ENCODE peak calls at places on chromosomes 5 and 9, in four cellular contexts. O is aorta, U is HepG2, B is IMR-90. T is an unnamed sample.
A peak's percentile ranks its signal among the peaks of the same experiment; 100 is the strongest.

GRCh38 chr5:39501403-39501802 is 76.6 kb upstream of the DAB2 start:
- DNase-seq in O (peak; percentile 73), U (no peak), B (peak; percentile 90), T (no peak)

GRCh38 chr5:139146809-139147742 is 51.1 kb downstream of the SIL1 start:
- DNase-seq in O (no peak), U (no peak), B (no peak), T (no peak)

GRCh38 chr5:172178301-172179031 is 9.6 kb downstream of the STK10 start:
- DNase-seq in O (no peak), U (no peak), B (no peak), T (no peak)

GRCh38 chr9:79685576-79685975 is 113.8 kb downstream of the TLE4 start:
- DNase-seq in O (no peak), U (no peak), B (peak; percentile 79), T (no peak)

GRCh38 chr9:79446540-79447307 is 125.0 kb upstream of the TLE4 start:
- DNase-seq in O (no peak), U (no peak), B (no peak), T (no peak)

GRCh38 chr5:138635708-138636107 is 60.5 kb upstream of the HSPA9 start:
- DNase-seq in O (no peak), U (no peak), B (no peak), T (no peak)

GRCh38 chr9:34592895-34593601 is 3.5 kb upstream of the CNTFR start:
- DNase-seq in O (peak; percentile 93), U (no peak), B (no peak), T (no peak)

GRCh38 chr5:172180936-172181335 is 7.1 kb downstream of the STK10 start:
- DNase-seq in O (peak; percentile 9), U (no peak), B (no peak), T (no peak)

GRCh38 chr5:181160144-181160754 is 12.9 kb downstream of the OR2V2 start:
- DNase-seq in O (peak; percentile 82), U (no peak), B (peak; percentile 59), T (peak; percentile 73)

GRCh38 chr5:142770650-142771609 is 753 bp downstream of the ARHGAP26 start:
- DNase-seq in O (peak; percentile 86), U (peak; percentile 69), B (no peak), T (peak; percentile 74)

DNA sequence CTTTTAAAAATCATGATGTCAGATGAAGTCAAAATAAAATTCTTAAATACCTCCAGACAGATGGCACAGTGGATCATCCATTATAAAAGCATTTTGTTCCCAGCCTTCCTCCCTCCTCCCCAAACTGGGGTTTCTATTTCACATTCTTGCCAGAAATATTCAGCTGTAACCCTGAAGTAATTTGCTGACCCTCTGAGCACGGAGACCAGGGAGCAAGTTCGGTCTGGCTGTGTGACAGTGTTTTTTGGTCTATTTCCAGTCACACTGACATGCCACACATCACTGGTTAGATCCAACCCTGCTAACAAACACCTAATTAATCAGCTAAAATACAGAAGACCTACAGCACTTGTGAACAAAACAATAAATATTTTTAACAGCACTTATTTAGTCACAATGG is 126.2 kb upstream of the DMRT1 start:
- DNase-seq in O (no peak), U (no peak), B (no peak), T (no peak)
- H3K4me1 ChIP-seq in O (peaks cover 3% of the 10 kb centered on the region), U (peaks cover 99% of the 10 kb centered on the region), B (peaks cover 19% of the 10 kb centered on the region), T (no peaks in the 10 kb centered on the region)

GRCh38 chr5:179765400-179765799 is 28.4 kb upstream of the LTC4S start:
- DNase-seq in O (peak; percentile 82), U (no peak), B (peak; percentile 85), T (no peak)

GRCh38 chr5:179762781-179763176 is 30.2 kb downstream of the MAML1 start:
- DNase-seq in O (no peak), U (no peak), B (peak; percentile 75), T (no peak)

GRCh38 chr5:179766021-179766725 is 27.6 kb upstream of the LTC4S start:
- DNase-seq in O (peak; percentile 67), U (no peak), B (peak; percentile 72), T (no peak)

GRCh38 chr5:179762079-179762780 is 29.6 kb downstream of the MAML1 start:
- DNase-seq in O (peak; percentile 61), U (peak; percentile 9), B (no peak), T (no peak)

GRCh38 chr5:179763215-179763945 is 30.4 kb upstream of the LTC4S start:
- DNase-seq in O (peak; percentile 73), U (peak; percentile 77), B (peak; percentile 91), T (peak; percentile 82)
- H3K4me1 ChIP-seq in O (no peaks in the 10 kb centered on the region), U (peaks cover 27% of the 10 kb centered on the region), B (peaks cover 39% of the 10 kb centered on the region), T (peaks cover 12% of the 10 kb centered on the region)

DNA sequence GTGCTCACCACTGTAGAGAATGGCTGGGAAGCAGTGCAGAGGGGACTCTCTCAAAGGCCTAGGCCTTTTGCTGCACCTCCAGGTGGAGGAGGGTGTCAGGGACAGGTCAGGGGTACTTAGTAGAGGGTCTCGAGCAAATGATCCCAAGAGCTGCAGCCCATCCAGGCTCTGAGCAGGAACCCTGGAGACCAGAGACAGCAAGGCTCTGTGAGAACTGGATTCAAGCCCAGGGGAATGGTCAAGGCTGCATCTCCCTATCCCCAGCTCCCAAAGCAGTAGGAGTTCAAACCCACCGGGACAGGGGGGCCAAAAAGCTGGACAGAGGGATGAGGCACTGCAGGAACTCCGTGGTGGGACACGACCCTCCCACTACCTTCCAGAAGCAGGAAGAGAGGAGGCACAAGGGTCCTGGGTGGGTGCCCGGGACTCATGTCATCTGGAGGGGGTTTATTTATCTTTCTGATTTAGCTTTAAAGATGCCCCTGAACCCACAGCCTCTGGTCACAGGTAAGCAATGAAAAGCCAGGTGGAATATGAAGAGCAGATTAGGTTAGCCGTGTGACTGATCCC is 124.8 kb downstream of the MVB12B start:
- DNase-seq in O (no peak), U (no peak), B (no peak), T (no peak)
- H3K4me1 ChIP-seq in O (no peaks in the 10 kb centered on the region), U (no peaks in the 10 kb centered on the region), B (no peaks in the 10 kb centered on the region), T (no peaks in the 10 kb centered on the region)

GRCh38 chr9:23771746-23772145 is 54.3 kb downstream of the ELAVL2 start:
- DNase-seq in O (no peak), U (no peak), B (no peak), T (no peak)

GRCh38 chr9:23769307-23769935 is 56.6 kb downstream of the ELAVL2 start:
- DNase-seq in O (no peak), U (no peak), B (peak; percentile 6), T (no peak)

GRCh38 chr9:23774266-23774665 is 51.8 kb downstream of the ELAVL2 start:
- DNase-seq in O (no peak), U (no peak), B (no peak), T (no peak)

GRCh38 chr9:23775549-23775948 is 50.5 kb downstream of the ELAVL2 start:
- DNase-seq in O (no peak), U (no peak), B (no peak), T (no peak)

GRCh38 chr9:23772384-23772783 is 53.7 kb downstream of the ELAVL2 start:
- DNase-seq in O (no peak), U (no peak), B (no peak), T (no peak)
- H3K4me1 ChIP-seq in O (no peaks in the 10 kb centered on the region), U (no peaks in the 10 kb centered on the region), B (no peaks in the 10 kb centered on the region), T (no peaks in the 10 kb centered on the region)

GRCh38 chr5:80192507-80193241 is 63.2 kb downstream of the SERINC5 start:
- DNase-seq in O (no peak), U (peak; percentile 31), B (peak; percentile 51), T (peak; percentile 58)
- H3K4me1 ChIP-seq in O (peaks cover 14% of the 10 kb centered on the region), U (peaks cover 50% of the 10 kb centered on the region), B (peaks cover 6% of the 10 kb centered on the region), T (peaks cover 67% of the 10 kb centered on the region)

GRCh38 chr5:173324115-173325001 is 3.9 kb downstream of the STC2 start:
- DNase-seq in O (peak; percentile 90), U (no peak), B (peak; percentile 89), T (no peak)
- H3K4me1 ChIP-seq in O (no peaks in the 10 kb centered on the region), U (peaks cover 55% of the 10 kb centered on the region), B (peaks cover 42% of the 10 kb centered on the region), T (no peaks in the 10 kb centered on the region)

GRCh38 chr5:150515446-150515845 is 7.5 kb downstream of the NDST1 start:
- DNase-seq in O (no peak), U (no peak), B (peak; percentile 83), T (no peak)
- H3K4me1 ChIP-seq in O (no peaks in the 10 kb centered on the region), U (peaks cover 98% of the 10 kb centered on the region), B (peaks cover 47% of the 10 kb centered on the region), T (peaks cover 54% of the 10 kb centered on the region)

GRCh38 chr5:3828761-3829160 is 233.1 kb downstream of the IRX1 start:
- DNase-seq in O (no peak), U (no peak), B (no peak), T (no peak)

GRCh38 chr5:3825888-3826465 is 230.3 kb downstream of the IRX1 start:
- DNase-seq in O (no peak), U (no peak), B (no peak), T (no peak)

GRCh38 chr5:3833566-3833965 is 237.9 kb downstream of the IRX1 start:
- DNase-seq in O (no peak), U (no peak), B (no peak), T (no peak)

DNA sequence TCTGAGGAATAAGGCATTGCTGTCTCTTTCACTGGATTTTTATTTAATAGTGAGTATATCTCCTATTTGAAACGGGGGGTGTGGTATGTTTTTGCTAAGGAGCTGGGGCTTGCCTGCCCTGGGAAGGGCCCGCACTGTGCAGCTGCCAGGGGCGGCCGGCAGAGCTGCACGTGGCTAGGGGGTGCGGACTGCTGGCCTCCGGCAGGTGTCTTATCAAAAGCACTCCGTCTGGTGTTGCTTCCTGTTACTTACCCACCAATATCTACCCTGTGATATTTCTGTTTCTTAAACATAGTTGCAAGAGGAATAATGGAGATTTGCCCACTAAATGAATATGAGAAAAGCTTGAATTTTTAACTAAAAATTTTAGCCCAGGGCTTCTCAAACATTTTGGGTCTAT is 232.0 kb downstream of the IRX1 start:
- DNase-seq in O (no peak), U (no peak), B (no peak), T (no peak)
- H3K4me1 ChIP-seq in O (no peaks in the 10 kb centered on the region), U (no peaks in the 10 kb centered on the region), B (no peaks in the 10 kb centered on the region), T (no peaks in the 10 kb centered on the region)